ENCODE peak calls at places on chromosomes 11 and 22, in four cellular contexts. One of them, this sample, is unnamed.

GRCh38 chr11:110939471-110939870 is 227.2 kb upstream of the ARHGAP20 start:
- DNase-seq in endothelial cell: no peak
- DNase-seq in ovary: no peak
- DNase-seq in HFF-Myc: no peak
- DNase-seq in this sample: no peak

GRCh38 chr22:43919106-43919965 is 4.3 kb upstream of the PNPLA3 start:
- DNase-seq in endothelial cell: no peak
- DNase-seq in HFF-Myc: no peak
- DNase-seq in ovary: no peak
- DNase-seq in this sample: no peak

GRCh38 chr11:7278314-7278917 is 26.7 kb downstream of the SYT9 start:
- DNase-seq in HFF-Myc: peak; percentile 12
- DNase-seq in ovary: no peak
- DNase-seq in endothelial cell: peak; percentile 47
- DNase-seq in this sample: peak; percentile 9

GRCh38 chr11:36186797-36187196 is 102.4 kb downstream of the COMMD9 start:
- DNase-seq in ovary: no peak
- DNase-seq in endothelial cell: no peak
- DNase-seq in HFF-Myc: no peak
- DNase-seq in this sample: no peak

GRCh38 chr11:19338375-19338774 is 97.6 kb upstream of the E2F8 start:
- DNase-seq in ovary: no peak
- DNase-seq in HFF-Myc: no peak
- DNase-seq in endothelial cell: no peak
- DNase-seq in this sample: no peak

GRCh38 chr11:1934326-1935155 is 12.6 kb upstream of the MRPL23 start:
- DNase-seq in ovary: no peak
- DNase-seq in endothelial cell: no peak
- DNase-seq in HFF-Myc: no peak
- DNase-seq in this sample: no peak

GRCh38 chr22:50576070-50576469 is 2.2 kb downstream of the CPT1B start:
- DNase-seq in ovary: no peak
- DNase-seq in HFF-Myc: peak; percentile 25
- DNase-seq in endothelial cell: peak; percentile 21
- DNase-seq in this sample: no peak

GRCh38 chr11:3823303-3823702 is 14.9 kb downstream of the PGAP2 start:
- DNase-seq in HFF-Myc: peak; percentile 62
- DNase-seq in endothelial cell: no peak
- DNase-seq in ovary: no peak
- DNase-seq in this sample: no peak

GRCh38 chr22:24789516-24789915 is 15.0 kb upstream of the PIWIL3 start:
- DNase-seq in HFF-Myc: no peak
- DNase-seq in endothelial cell: no peak
- DNase-seq in ovary: no peak
- DNase-seq in this sample: no peak

GRCh38 chr11:63620928-63621539 is 6.8 kb upstream of the PLAAT3 start:
- DNase-seq in ovary: no peak
- DNase-seq in endothelial cell: no peak
- DNase-seq in HFF-Myc: no peak
- DNase-seq in this sample: no peak

GRCh38 chr11:89381094-89381493 is 110.1 kb downstream of the NOX4 start:
- DNase-seq in HFF-Myc: peak; percentile 92
- DNase-seq in endothelial cell: no peak
- DNase-seq in ovary: no peak
- DNase-seq in this sample: peak; percentile 96

GRCh38 chr11:118206612-118207031 is 18.2 kb downstream of the JAML start:
- DNase-seq in HFF-Myc: no peak
- DNase-seq in ovary: no peak
- DNase-seq in endothelial cell: no peak
- DNase-seq in this sample: no peak

GRCh38 chr11:14578551-14578956 is 58.4 kb upstream of the PSMA1 start:
- DNase-seq in ovary: no peak
- DNase-seq in HFF-Myc: peak; percentile 76
- DNase-seq in endothelial cell: peak; percentile 18
- DNase-seq in this sample: peak; percentile 27

GRCh38 chr11:96894587-96894986 is 504.8 kb downstream of the JRKL start:
- DNase-seq in endothelial cell: no peak
- DNase-seq in HFF-Myc: no peak
- DNase-seq in ovary: no peak
- DNase-seq in this sample: no peak

GRCh38 chr11:29282088-29282487 is 734.7 kb downstream of the KCNA4 start:
- DNase-seq in HFF-Myc: peak; percentile 66
- DNase-seq in endothelial cell: no peak
- DNase-seq in ovary: no peak
- DNase-seq in this sample: peak; percentile 93

GRCh38 chr11:64850979-64851567 is 6.6 kb upstream of the CDC42BPG start:
- DNase-seq in endothelial cell: no peak
- DNase-seq in HFF-Myc: no peak
- DNase-seq in ovary: no peak
- DNase-seq in this sample: no peak

GRCh38 chr22:20775342-20775895 is 1.5 kb downstream of the SERPIND1 start:
- DNase-seq in endothelial cell: no peak
- DNase-seq in HFF-Myc: no peak
- DNase-seq in ovary: no peak
- DNase-seq in this sample: no peak

GRCh38 chr11:69382131-69383128 is 88.5 kb downstream of the MYEOV start:
- DNase-seq in endothelial cell: no peak
- DNase-seq in HFF-Myc: no peak
- DNase-seq in ovary: no peak
- DNase-seq in this sample: no peak

GRCh38 chr22:39466228-39467006 is 9.6 kb downstream of the MGAT3 start:
- DNase-seq in endothelial cell: no peak
- DNase-seq in ovary: no peak
- DNase-seq in HFF-Myc: no peak
- DNase-seq in this sample: no peak

GRCh38 chr11:65500262-65501004 is 1.6 kb downstream of the MALAT1 start:
- DNase-seq in ovary: peak; percentile 57
- DNase-seq in endothelial cell: no peak
- DNase-seq in HFF-Myc: peak; percentile 45
- DNase-seq in this sample: no peak

GRCh38 chr11:43972366-43972765 is 29.9 kb downstream of the C11orf96 start:
- DNase-seq in endothelial cell: no peak
- DNase-seq in ovary: no peak
- DNase-seq in HFF-Myc: no peak
- DNase-seq in this sample: no peak

GRCh38 chr11:70542811-70543210 is 144.5 kb downstream of the CTTN start:
- DNase-seq in ovary: no peak
- DNase-seq in HFF-Myc: no peak
- DNase-seq in endothelial cell: no peak
- DNase-seq in this sample: no peak

GRCh38 chr11:123451183-123451907 is 21.3 kb downstream of the GRAMD1B start:
- DNase-seq in endothelial cell: no peak
- DNase-seq in HFF-Myc: no peak
- DNase-seq in ovary: no peak
- DNase-seq in this sample: no peak

GRCh38 chr22:37186228-37186996 is 1.6 kb downstream of the C1QTNF6 start:
- DNase-seq in ovary: no peak
- DNase-seq in HFF-Myc: no peak
- DNase-seq in endothelial cell: peak; percentile 27
- DNase-seq in this sample: no peak

GRCh38 chr22:47151490-47151889 is 389.0 kb downstream of the TBC1D22A start:
- DNase-seq in endothelial cell: no peak
- DNase-seq in HFF-Myc: no peak
- DNase-seq in ovary: no peak
- DNase-seq in this sample: no peak

GRCh38 chr11:18223937-18224387 is 12.6 kb downstream of the SAA4 start:
- DNase-seq in HFF-Myc: no peak
- DNase-seq in endothelial cell: no peak
- DNase-seq in ovary: no peak
- DNase-seq in this sample: no peak

GRCh38 chr22:46000081-46001027 is 23.4 kb upstream of the WNT7B start:
- DNase-seq in endothelial cell: no peak
- DNase-seq in HFF-Myc: no peak
- DNase-seq in ovary: no peak
- DNase-seq in this sample: no peak

GRCh38 chr11:76788661-76789442 is 5.7 kb downstream of the TSKU start:
- DNase-seq in endothelial cell: no peak
- DNase-seq in ovary: no peak
- DNase-seq in HFF-Myc: no peak
- DNase-seq in this sample: no peak